ENCODE peak calls at places on chromosomes 2 and 18, in five cellular contexts. I, D, L, B and F are unnamed samples.

GRCh38 chr2:210626849-210627248 is 70.5 kb downstream of the CPS1 start:
- DNase-seq in I (no peak), D (no peak), L (peak), B (no peak), F (no peak)

GRCh38 chr2:170254293-170254732 is 76.4 kb downstream of the MYO3B start:
- DNase-seq in I (no peak), D (no peak), L (no peak), B (no peak), F (no peak)

GRCh38 chr2:206642075-206643025 is at the start of gene FAM237A:
- DNase-seq in I (peak), D (no peak), L (peak), B (peak), F (peak)

GRCh38 chr18:40565805-40566509 is 1389.1 kb upstream of the PIK3C3 start:
- DNase-seq in I (no peak), D (no peak), L (no peak), B (no peak), F (no peak)

GRCh38 chr2:69095246-69095645 is 82.3 kb downstream of the ANTXR1 start:
- DNase-seq in I (no peak), D (no peak), L (no peak), B (no peak), F (no peak)

GRCh38 chr2:17719562-17720371 is 33.8 kb downstream of the SMC6 start:
- DNase-seq in I (no peak), D (no peak), L (peak), B (no peak), F (peak)

GRCh38 chr18:6994053-6994452 is 123.5 kb downstream of the LAMA1 start:
- DNase-seq in I (no peak), D (no peak), L (peak), B (no peak), F (no peak)

GRCh38 chr2:65413610-65414009 is 18.8 kb downstream of the SPRED2 start:
- DNase-seq in I (no peak), D (no peak), L (no peak), B (no peak), F (no peak)

GRCh38 chr2:53633441-53633840 is 134.2 kb upstream of the CHAC2 start:
- DNase-seq in I (no peak), D (no peak), L (peak), B (no peak), F (peak)